ENCODE peak calls at places on chromosomes 13 and 19, in ten cellular contexts. Y is esophagus squamous epithelium, F is IMR-90, T is heart left ventricle, H is A549, B is tibial nerve, U is adrenal gland, D is HCT116, W is prostate gland, E is sigmoid colon. X is an unnamed sample.

GRCh38 chr19:56066152-56067023 is 54.7 kb downstream of the ZNF787 start:
- DNase-seq in F (peak; percentile 19), Y (no peak), H (peak; percentile 78), W (peak; percentile 44), E (peak; percentile 73), T (peak; percentile 61), U (peak; percentile 70), B (no peak), D (peak; percentile 44), X (peak; percentile 74)

GRCh38 chr13:67134322-67135129 is 95.6 kb downstream of the PCDH9 start:
- DNase-seq in W (no peak), Y (no peak), E (no peak), U (no peak), B (no peak), D (no peak), H (no peak), F (peak; percentile 25), T (no peak), X (no peak)

GRCh38 chr19:9597027-9597426 is 12.7 kb upstream of the ZNF121 start:
- DNase-seq in U (no peak), D (peak; percentile 86), W (no peak), B (no peak), H (no peak), Y (no peak), E (no peak), T (no peak), F (peak; percentile 92), X (no peak)

GRCh38 chr13:48728876-48729275 is 75.1 kb downstream of the CYSLTR2 start:
- DNase-seq in T (no peak), D (no peak), B (no peak), Y (no peak), E (no peak), U (no peak), H (no peak), W (no peak), F (no peak), X (no peak)

GRCh38 chr13:94778986-94779385 is 66.6 kb upstream of the SOX21 start:
- DNase-seq in E (no peak), F (no peak), U (no peak), Y (no peak), W (no peak), H (no peak), T (no peak), B (no peak), D (no peak), X (no peak)

GRCh38 chr13:30865131-30866009 is 40.7 kb upstream of the MEDAG start:
- DNase-seq in Y (peak; percentile 13), B (peak; percentile 69), F (peak; percentile 96), E (peak; percentile 92), U (peak; percentile 87), W (peak; percentile 81), T (peak; percentile 75), H (peak; percentile 64), D (peak; percentile 78), X (peak; percentile 78)

GRCh38 chr13:96792736-96793444 is 201.4 kb downstream of the OXGR1 start:
- DNase-seq in E (no peak), F (no peak), W (no peak), D (no peak), H (no peak), B (no peak), T (no peak), U (peak; percentile 73), Y (no peak), X (no peak)

GRCh38 chr13:29884671-29885424 is 34.4 kb upstream of the UBL3 start:
- DNase-seq in D (no peak), H (no peak), U (no peak), E (no peak), W (no peak), Y (no peak), T (no peak), B (no peak), F (peak; percentile 22), X (no peak)

GRCh38 chr13:43006893-43007631 is 15.0 kb upstream of the EPSTI1 start:
- DNase-seq in Y (no peak), D (no peak), T (no peak), H (no peak), W (no peak), E (no peak), B (no peak), F (peak; percentile 63), U (no peak), X (peak; percentile 48)

GRCh38 chr13:27274631-27275030 is 4.0 kb downstream of the RASL11A start:
- DNase-seq in F (no peak), B (no peak), U (no peak), D (no peak), W (no peak), T (no peak), Y (no peak), H (no peak), E (no peak), X (no peak)

GRCh38 chr19:50844296-50844935 is 10.3 kb upstream of the KLK3 start:
- DNase-seq in T (no peak), B (no peak), U (no peak), W (no peak), Y (no peak), D (no peak), F (no peak), H (no peak), E (no peak), X (no peak)

GRCh38 chr13:69477451-69477850 is 630.2 kb upstream of the ATXN8OS start:
- DNase-seq in E (no peak), F (no peak), W (no peak), U (no peak), T (no peak), B (no peak), Y (no peak), D (no peak), H (no peak), X (no peak)

GRCh38 chr13:98429977-98430785 is 146.7 kb downstream of the STK24 start:
- DNase-seq in Y (no peak), W (no peak), B (no peak), T (no peak), F (no peak), E (no peak), U (no peak), D (no peak), H (no peak), X (no peak)

GRCh38 chr13:104534847-104535246 is 1468.6 kb upstream of the SLC10A2 start:
- DNase-seq in F (no peak), E (no peak), U (no peak), H (no peak), Y (no peak), T (no peak), B (no peak), D (peak; percentile 3), W (no peak), X (no peak)

GRCh38 chr19:35116085-35116801 is 620 bp downstream of the FXYD3 start:
- DNase-seq in F (no peak), B (no peak), T (no peak), Y (no peak), U (no peak), H (no peak), W (peak; percentile 76), D (no peak), E (no peak), X (no peak)

GRCh38 chr13:38657191-38657590 is 29.7 kb upstream of the FREM2 start:
- DNase-seq in U (no peak), F (peak; percentile 6), D (no peak), H (no peak), E (no peak), T (no peak), Y (no peak), W (no peak), B (no peak), X (no peak)

GRCh38 chr13:20997301-20998061 is 63.9 kb downstream of the LATS2 start:
- DNase-seq in D (no peak), H (no peak), T (no peak), Y (no peak), U (no peak), W (no peak), F (peak; percentile 98), E (no peak), B (no peak), X (no peak)

GRCh38 chr19:55305491-55305890 is 19.6 kb downstream of the TMEM150B start:
- DNase-seq in B (peak; percentile 37), T (no peak), W (no peak), E (no peak), H (peak; percentile 66), Y (no peak), U (peak; percentile 63), F (no peak), D (no peak), X (no peak)

GRCh38 chr19:43546581-43546980 is 13.6 kb downstream of the ZNF575 start:
- DNase-seq in W (no peak), B (no peak), T (no peak), F (no peak), E (no peak), Y (no peak), U (no peak), H (no peak), D (no peak), X (no peak)

GRCh38 chr13:49098198-49098597 is 121.9 kb upstream of the MLNR start:
- DNase-seq in T (peak; percentile 56), H (no peak), U (peak; percentile 69), F (peak; percentile 99), E (no peak), D (peak; percentile 81), W (peak; percentile 18), B (no peak), Y (no peak), X (no peak)

GRCh38 chr13:70249332-70250064 is 141.2 kb upstream of the KLHL1 start:
- DNase-seq in Y (no peak), F (no peak), B (no peak), W (no peak), T (no peak), E (no peak), U (no peak), H (no peak), D (peak; percentile 28), X (no peak)

GRCh38 chr13:77026783-77027621 is at the start of gene FBXL3:
- DNase-seq in B (peak; percentile 64), F (peak; percentile 94), Y (peak; percentile 25), W (peak; percentile 85), H (peak; percentile 61), D (peak; percentile 46), U (peak; percentile 83), E (peak; percentile 90), T (peak; percentile 89), X (peak; percentile 83)
- TF ChIP-seq POLR2A in B (peak; percentile 82), F (peak; percentile 53), Y (no peak), W (peak; percentile 67), H (peak; percentile 46), D (peak; percentile 13), U (peak; percentile 52), E (peak; percentile 40), T (peak; percentile 55), X (peak; percentile 86)

GRCh38 chr19:53504903-53505302 is 33.0 kb upstream of the ZNF331 start:
- DNase-seq in T (no peak), D (no peak), U (no peak), B (no peak), E (peak; percentile 89), Y (no peak), F (no peak), W (peak; percentile 53), H (no peak), X (no peak)
- H3K4me1 ChIP-seq in T (peaks cover 7% of the 10 kb centered on the region), D (no peaks in the 10 kb centered on the region), U (peaks cover 4% of the 10 kb centered on the region), B (peaks cover 8% of the 10 kb centered on the region), E (no peaks in the 10 kb centered on the region), Y (no peaks in the 10 kb centered on the region), F (peaks cover 8% of the 10 kb centered on the region), W (no peaks in the 10 kb centered on the region), H (no peaks in the 10 kb centered on the region), X (no peaks in the 10 kb centered on the region)

GRCh38 chr13:106095919-106096318 is 439.5 kb downstream of the EFNB2 start:
- DNase-seq in F (no peak), E (no peak), U (no peak), T (no peak), W (peak; percentile 36), Y (no peak), H (no peak), D (no peak), B (no peak), X (no peak)
- TF ChIP-seq POLR2A in F (no peak), E (no peak), U (no peak), T (no peak), W (no peak), Y (no peak), H (no peak), D (no peak), B (no peak), X (no peak)

GRCh38 chr13:45339399-45339798 is 1.6 kb downstream of the TPT1 start:
- DNase-seq in B (no peak), Y (no peak), T (no peak), E (no peak), W (no peak), F (no peak), D (no peak), H (no peak), U (no peak), X (no peak)
- H3K4me1 ChIP-seq in B (peaks cover 70% of the 10 kb centered on the region), Y (peaks cover 44% of the 10 kb centered on the region), T (peaks cover 60% of the 10 kb centered on the region), E (peaks cover 2% of the 10 kb centered on the region), W (peaks cover 16% of the 10 kb centered on the region), F (peaks cover 4% of the 10 kb centered on the region), D (peaks cover 65% of the 10 kb centered on the region), H (peaks cover 54% of the 10 kb centered on the region), U (peaks cover 60% of the 10 kb centered on the region), X (peaks cover 19% of the 10 kb centered on the region)